ENCODE peak calls at places on chromosomes 12 and 14, in five cellular contexts. One of them, this sample, is unnamed.

GRCh38 chr12:18998343-18999270 is 130.9 kb upstream of the PLEKHA5 start:
- DNase-seq in body of pancreas: no peak
- DNase-seq in fibroblast of lung: peak
- DNase-seq in neural progenitor cell: no peak
- DNase-seq in small intestine: no peak
- DNase-seq in this sample: no peak

GRCh38 chr14:63933701-63934100 is 80.9 kb downstream of the SYNE2 start:
- DNase-seq in small intestine: no peak
- DNase-seq in body of pancreas: no peak
- DNase-seq in neural progenitor cell: peak
- DNase-seq in fibroblast of lung: no peak
- DNase-seq in this sample: no peak

GRCh38 chr12:50720085-50720484 is 43.8 kb upstream of the ATF1 start:
- DNase-seq in small intestine: peak
- DNase-seq in body of pancreas: no peak
- DNase-seq in neural progenitor cell: no peak
- DNase-seq in fibroblast of lung: peak
- DNase-seq in this sample: no peak

GRCh38 chr12:132748319-132748718 is 13.3 kb downstream of the ANKLE2 start:
- DNase-seq in neural progenitor cell: no peak
- DNase-seq in body of pancreas: no peak
- DNase-seq in fibroblast of lung: no peak
- DNase-seq in small intestine: no peak
- DNase-seq in this sample: no peak

GRCh38 chr12:110543252-110543959 is 39.7 kb downstream of the PPTC7 start:
- DNase-seq in fibroblast of lung: peak
- DNase-seq in small intestine: peak
- DNase-seq in body of pancreas: peak
- DNase-seq in neural progenitor cell: no peak
- DNase-seq in this sample: peak

GRCh38 chr14:95011449-95012020 is 145.8 kb downstream of the DICER1 start:
- DNase-seq in fibroblast of lung: no peak
- DNase-seq in neural progenitor cell: peak
- DNase-seq in body of pancreas: no peak
- DNase-seq in small intestine: no peak
- DNase-seq in this sample: no peak

GRCh38 chr12:12194206-12194605 is 72.6 kb downstream of the LRP6 start:
- DNase-seq in body of pancreas: no peak
- DNase-seq in small intestine: no peak
- DNase-seq in neural progenitor cell: no peak
- DNase-seq in fibroblast of lung: peak
- DNase-seq in this sample: no peak

GRCh38 chr12:93722179-93722578 is 45.0 kb downstream of the CRADD start:
- DNase-seq in body of pancreas: no peak
- DNase-seq in neural progenitor cell: no peak
- DNase-seq in small intestine: no peak
- DNase-seq in fibroblast of lung: no peak
- DNase-seq in this sample: no peak

GRCh38 chr12:62210422-62210821 is 49.8 kb upstream of the USP15 start:
- DNase-seq in fibroblast of lung: peak
- DNase-seq in small intestine: peak
- DNase-seq in neural progenitor cell: peak
- DNase-seq in body of pancreas: peak
- DNase-seq in this sample: peak

GRCh38 chr14:90569606-90570462 is 173.0 kb downstream of the CALM1 start:
- DNase-seq in small intestine: no peak
- DNase-seq in body of pancreas: no peak
- DNase-seq in fibroblast of lung: no peak
- DNase-seq in neural progenitor cell: no peak
- DNase-seq in this sample: no peak

GRCh38 chr14:96727490-96727889 is 69.7 kb upstream of the VRK1 start:
- DNase-seq in small intestine: no peak
- DNase-seq in body of pancreas: no peak
- DNase-seq in fibroblast of lung: no peak
- DNase-seq in neural progenitor cell: no peak
- DNase-seq in this sample: no peak

GRCh38 chr14:92647499-92648279 is 100.7 kb downstream of the LGMN start:
- DNase-seq in small intestine: no peak
- DNase-seq in neural progenitor cell: no peak
- DNase-seq in fibroblast of lung: peak
- DNase-seq in body of pancreas: no peak
- DNase-seq in this sample: no peak

GRCh38 chr14:67729072-67729561 is 27.4 kb downstream of the RDH12 start:
- DNase-seq in body of pancreas: peak
- DNase-seq in fibroblast of lung: no peak
- DNase-seq in small intestine: peak
- DNase-seq in neural progenitor cell: peak
- DNase-seq in this sample: peak

GRCh38 chr12:111193511-111193910 is 175.4 kb downstream of the PHETA1 start:
- DNase-seq in body of pancreas: no peak
- DNase-seq in neural progenitor cell: no peak
- DNase-seq in fibroblast of lung: no peak
- DNase-seq in small intestine: no peak
- DNase-seq in this sample: no peak

GRCh38 chr12:44225128-44225527 is 389.2 kb downstream of the TMEM117 start:
- DNase-seq in fibroblast of lung: no peak
- DNase-seq in neural progenitor cell: no peak
- DNase-seq in small intestine: no peak
- DNase-seq in body of pancreas: no peak
- DNase-seq in this sample: no peak

GRCh38 chr12:75848961-75849360 is 182.6 kb downstream of the PHLDA1 start:
- DNase-seq in fibroblast of lung: no peak
- DNase-seq in body of pancreas: no peak
- DNase-seq in small intestine: no peak
- DNase-seq in neural progenitor cell: no peak
- DNase-seq in this sample: no peak

GRCh38 chr12:15393037-15393436 is 70.7 kb downstream of the PTPRO start:
- DNase-seq in body of pancreas: no peak
- DNase-seq in fibroblast of lung: no peak
- DNase-seq in neural progenitor cell: no peak
- DNase-seq in small intestine: no peak
- DNase-seq in this sample: no peak

GRCh38 chr12:55908726-55909512 is 18.8 kb downstream of the PYM1 start:
- DNase-seq in neural progenitor cell: peak
- DNase-seq in body of pancreas: peak
- DNase-seq in small intestine: no peak
- DNase-seq in fibroblast of lung: peak
- DNase-seq in this sample: no peak

GRCh38 chr14:21069388-21070082 is 569 bp upstream of the ARHGEF40 start:
- DNase-seq in neural progenitor cell: peak
- DNase-seq in small intestine: no peak
- DNase-seq in body of pancreas: peak
- DNase-seq in fibroblast of lung: peak
- DNase-seq in this sample: no peak

GRCh38 chr12:132806857-132807256 is 21.8 kb downstream of the GOLGA3 start:
- DNase-seq in neural progenitor cell: no peak
- DNase-seq in fibroblast of lung: no peak
- DNase-seq in small intestine: no peak
- DNase-seq in body of pancreas: no peak
- DNase-seq in this sample: no peak

GRCh38 chr14:85731198-85731597 is 201.3 kb downstream of the FLRT2 start:
- DNase-seq in fibroblast of lung: peak
- DNase-seq in neural progenitor cell: no peak
- DNase-seq in small intestine: no peak
- DNase-seq in body of pancreas: peak
- DNase-seq in this sample: no peak

GRCh38 chr14:87935895-87936294 is 57.1 kb downstream of the GALC start:
- DNase-seq in body of pancreas: peak
- DNase-seq in fibroblast of lung: no peak
- DNase-seq in small intestine: peak
- DNase-seq in neural progenitor cell: no peak
- DNase-seq in this sample: no peak

GRCh38 chr12:105418821-105419291 is 88.4 kb downstream of the C12orf75 start:
- DNase-seq in small intestine: no peak
- DNase-seq in body of pancreas: no peak
- DNase-seq in fibroblast of lung: peak
- DNase-seq in neural progenitor cell: no peak
- DNase-seq in this sample: no peak

GRCh38 chr12:117501470-117501869 is 140.0 kb upstream of the NOS1 start:
- DNase-seq in fibroblast of lung: no peak
- DNase-seq in small intestine: peak
- DNase-seq in neural progenitor cell: no peak
- DNase-seq in body of pancreas: peak
- DNase-seq in this sample: peak

GRCh38 chr14:80992580-80992979 is 37.2 kb downstream of the TSHR start:
- DNase-seq in neural progenitor cell: no peak
- DNase-seq in small intestine: no peak
- DNase-seq in fibroblast of lung: no peak
- DNase-seq in body of pancreas: no peak
- DNase-seq in this sample: no peak

GRCh38 chr14:81001447-81001846 is 46.0 kb downstream of the TSHR start:
- DNase-seq in fibroblast of lung: no peak
- DNase-seq in body of pancreas: no peak
- DNase-seq in neural progenitor cell: no peak
- DNase-seq in small intestine: no peak
- DNase-seq in this sample: no peak

DNA sequence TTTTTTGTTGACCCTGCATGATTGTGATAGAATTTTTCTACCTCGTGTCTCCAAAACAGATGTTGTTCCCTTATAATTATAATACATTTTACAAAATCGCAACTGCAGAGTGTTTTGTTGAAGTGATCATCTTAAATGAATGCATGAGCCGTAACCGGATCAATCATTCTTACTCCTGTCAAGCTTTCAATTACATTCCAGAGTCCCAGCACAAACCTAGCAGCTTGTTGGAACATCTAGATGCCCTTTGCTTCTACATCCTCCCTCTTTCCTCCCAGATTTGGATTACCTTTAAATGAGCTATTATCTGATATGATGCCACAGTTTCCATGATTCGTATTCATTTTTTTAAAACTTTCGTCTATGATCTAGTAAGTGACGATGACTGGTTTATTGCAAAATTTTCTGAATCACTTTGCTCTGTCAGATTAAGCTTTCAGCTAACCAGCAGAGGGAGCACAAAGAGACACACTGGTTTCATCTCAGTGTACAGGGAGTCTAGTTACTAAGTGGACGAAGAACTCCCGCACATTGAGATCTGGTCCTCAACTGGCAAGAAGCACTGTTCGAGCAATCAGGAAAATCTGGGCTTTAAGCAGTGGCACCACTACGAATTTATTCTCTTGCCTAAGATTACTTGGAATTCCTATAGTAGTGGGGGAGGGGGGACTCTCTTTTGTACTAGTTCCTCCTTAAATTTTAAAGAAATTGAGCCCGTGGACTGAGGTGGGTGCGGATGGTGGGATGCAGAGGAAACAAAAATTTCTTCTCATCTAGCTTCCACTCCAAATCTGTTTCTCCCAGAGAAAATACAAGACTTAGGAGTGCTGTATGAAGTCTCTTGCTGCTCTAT is 40.9 kb downstream of the TSHR start:
- DNase-seq in small intestine: peak
- DNase-seq in neural progenitor cell: peak
- DNase-seq in fibroblast of lung: peak
- DNase-seq in body of pancreas: peak
- DNase-seq in this sample: no peak
- H3K4me3 ChIP-seq in small intestine: no peak
- H3K4me3 ChIP-seq in neural progenitor cell: no peak
- H3K4me3 ChIP-seq in fibroblast of lung: peak
- H3K4me3 ChIP-seq in body of pancreas: no peak
- H3K4me3 ChIP-seq in this sample: no peak

DNA sequence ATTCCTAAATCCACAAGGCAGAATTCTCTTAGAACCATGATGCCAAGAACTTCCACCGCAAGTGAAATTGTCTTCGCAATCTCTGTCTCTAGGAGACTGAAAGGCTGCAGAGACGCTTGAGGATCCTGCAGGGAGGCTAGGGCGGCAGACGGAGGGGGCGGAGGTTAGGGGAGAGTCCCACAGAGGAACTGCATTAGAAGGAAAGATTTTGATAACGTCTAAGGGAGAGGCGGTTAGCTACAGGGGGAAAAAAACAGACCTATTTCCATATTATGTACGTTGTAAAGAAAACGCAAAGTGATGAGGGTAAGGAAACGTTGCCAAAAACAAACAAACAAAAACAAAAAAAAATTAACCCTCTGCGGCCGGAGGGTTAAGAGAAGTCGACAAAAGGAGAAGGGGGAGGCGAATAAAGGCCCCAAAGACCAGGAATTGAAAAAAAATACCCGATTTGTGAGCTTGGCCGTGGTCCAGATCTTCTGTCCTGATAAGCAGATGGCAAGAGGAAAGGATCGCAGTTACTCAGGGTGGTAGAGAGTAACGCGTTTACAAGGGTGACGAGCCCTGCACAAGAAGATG is 507 bp downstream of the KLHL28 start:
- DNase-seq in small intestine: peak
- DNase-seq in fibroblast of lung: peak
- DNase-seq in neural progenitor cell: peak
- DNase-seq in body of pancreas: peak
- DNase-seq in this sample: peak
- H3K4me3 ChIP-seq in small intestine: peak
- H3K4me3 ChIP-seq in fibroblast of lung: peak
- H3K4me3 ChIP-seq in neural progenitor cell: peak
- H3K4me3 ChIP-seq in body of pancreas: peak
- H3K4me3 ChIP-seq in this sample: peak

DNA sequence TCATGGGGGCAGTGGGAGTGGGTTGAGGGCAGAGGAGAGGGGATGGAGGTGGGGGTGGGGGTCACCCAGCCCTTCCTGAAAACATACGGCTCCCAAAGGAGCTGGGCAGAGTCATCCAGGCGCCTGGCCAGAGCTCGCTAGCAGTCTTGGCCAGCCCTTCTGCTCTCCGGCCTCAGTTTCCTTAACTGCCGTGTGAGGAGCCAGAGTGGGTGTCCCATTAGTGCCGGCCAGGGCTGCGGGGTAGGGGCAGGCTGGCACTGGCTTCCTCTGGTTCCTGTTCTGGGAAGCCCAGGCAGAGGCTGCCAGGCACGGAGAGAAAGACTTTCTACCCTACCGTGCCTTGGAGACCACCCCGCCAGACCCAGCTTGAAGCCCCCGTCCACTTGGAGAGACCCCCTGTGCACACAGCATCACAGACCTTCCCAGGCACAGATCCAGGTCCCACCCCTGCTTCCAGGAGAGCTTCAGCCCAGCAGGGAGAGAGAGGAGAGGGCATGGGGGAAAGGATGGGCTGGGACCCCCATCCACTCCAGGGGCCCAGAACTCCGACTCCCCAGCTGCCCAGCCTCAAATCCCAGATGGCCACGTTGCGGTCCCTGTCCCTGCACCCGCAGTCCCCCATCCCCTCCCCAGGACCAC is 93.3 kb downstream of the RFLNA start:
- DNase-seq in body of pancreas: no peak
- DNase-seq in small intestine: no peak
- DNase-seq in neural progenitor cell: no peak
- DNase-seq in fibroblast of lung: no peak
- DNase-seq in this sample: no peak
- H3K4me3 ChIP-seq in body of pancreas: peak
- H3K4me3 ChIP-seq in small intestine: no peak
- H3K4me3 ChIP-seq in neural progenitor cell: peak
- H3K4me3 ChIP-seq in fibroblast of lung: peak
- H3K4me3 ChIP-seq in this sample: peak

DNA sequence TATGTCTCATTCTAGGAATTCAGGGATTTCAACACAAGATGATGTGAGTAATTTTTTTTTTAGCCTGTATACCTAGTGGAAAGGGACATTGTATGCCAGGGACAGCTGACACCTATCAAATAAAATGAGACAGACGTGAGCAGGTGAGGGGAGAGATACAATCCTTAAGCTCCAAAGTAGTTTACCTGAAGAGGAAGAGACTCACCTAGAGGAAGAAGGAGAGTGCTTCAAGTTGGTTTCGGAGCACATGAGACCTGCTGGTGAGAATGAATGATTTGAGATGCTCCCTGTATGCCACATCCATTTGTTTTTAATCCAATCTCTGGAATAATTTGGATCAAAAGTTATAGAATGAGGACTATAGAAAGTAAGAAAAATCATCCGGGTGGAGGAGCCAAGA is 915.4 kb upstream of the FBXO33 start:
- DNase-seq in fibroblast of lung: no peak
- DNase-seq in neural progenitor cell: no peak
- DNase-seq in small intestine: no peak
- DNase-seq in body of pancreas: no peak
- DNase-seq in this sample: no peak
- H3K4me3 ChIP-seq in fibroblast of lung: no peak
- H3K4me3 ChIP-seq in neural progenitor cell: peak
- H3K4me3 ChIP-seq in small intestine: no peak
- H3K4me3 ChIP-seq in body of pancreas: no peak
- H3K4me3 ChIP-seq in this sample: no peak

This sample was measured in stomach.